ENCODE peak calls at places on chromosomes 13 and 19, in six cellular contexts. X is nucleus accumbens; F is cardiac muscle cell; H is effector memory CD8-positive, alpha-beta T cell; U is stimulated activated CD4-positive, alpha-beta T cell treated with anti-CD3 and anti-CD28 coated beads, Interleukin-4, amount 100 ng/mL, for 48 hours; Y is lower lobe of right lung. W is an unnamed sample.

GRCh38 chr13:111325146-111325890 is 4.9 kb downstream of the TEX29 start:
- DNase-seq in H (no peak), F (no peak), U (no peak), X (no peak), Y (no peak), W (no peak)

GRCh38 chr13:104414771-104415170 is 1348.6 kb upstream of the SLC10A2 start:
- DNase-seq in Y (no peak), H (no peak), U (no peak), X (no peak), F (no peak), W (no peak)

GRCh38 chr13:60431108-60431700 is 34.2 kb downstream of the TDRD3 start:
- DNase-seq in F (peak; percentile 73), U (no peak), Y (no peak), X (no peak), H (peak; percentile 14), W (no peak)

GRCh38 chr13:99316224-99316623 is 9.0 kb upstream of the GPR183 start:
- DNase-seq in Y (no peak), H (no peak), U (no peak), F (no peak), X (no peak), W (no peak)

GRCh38 chr13:112204376-112204775 is 137.4 kb downstream of the SOX1 start:
- DNase-seq in F (no peak), H (no peak), U (no peak), Y (no peak), X (no peak), W (no peak)

GRCh38 chr19:677201-677600 is 1.0 kb downstream of the FSTL3 start:
- DNase-seq in Y (peak; percentile 80), F (no peak), H (no peak), U (no peak), X (no peak), W (peak; percentile 81)

GRCh38 chr13:80923907-80924306 is 583.0 kb upstream of the SPRY2 start:
- DNase-seq in F (peak; percentile 28), H (no peak), Y (no peak), X (no peak), U (no peak), W (no peak)

GRCh38 chr19:55069137-55069858 is 6.3 kb upstream of the RDH13 start:
- DNase-seq in X (no peak), U (no peak), Y (peak; percentile 79), F (no peak), H (no peak), W (no peak)

GRCh38 chr19:35557539-35558399 is 5.7 kb downstream of the ATP4A start:
- DNase-seq in U (peak; percentile 40), F (peak; percentile 92), H (no peak), X (peak; percentile 50), Y (peak; percentile 79), W (peak; percentile 74)

GRCh38 chr13:110600261-110600819 is 15.0 kb upstream of the NAXD start:
- DNase-seq in F (no peak), X (no peak), Y (no peak), U (no peak), H (no peak), W (no peak)

GRCh38 chr13:67278230-67278629 is 48.1 kb upstream of the PCDH9 start:
- DNase-seq in F (no peak), H (no peak), Y (no peak), U (no peak), X (no peak), W (no peak)